ENCODE peak calls at places on chromosomes 4 and X, in eight cellular contexts. One of them, this sample, is unnamed.

GRCh38 chrX:69010339-69010738 is 154.9 kb downstream of the PJA1 start:
- DNase-seq in Caki2: no peak
- DNase-seq in GM03348: no peak
- DNase-seq in mesothelial cell of epicardium: no peak
- DNase-seq in D341Med: no peak
- DNase-seq in endothelial cell: no peak
- DNase-seq in NCI-H2029: no peak
- DNase-seq in Peyer's patch: no peak
- DNase-seq in this sample: no peak

GRCh38 chr4:67436742-67437141 is 108.6 kb downstream of the CENPC start:
- DNase-seq in Caki2: peak
- DNase-seq in GM03348: no peak
- DNase-seq in mesothelial cell of epicardium: no peak
- DNase-seq in D341Med: no peak
- DNase-seq in endothelial cell: no peak
- DNase-seq in NCI-H2029: no peak
- DNase-seq in Peyer's patch: no peak
- DNase-seq in this sample: peak

GRCh38 chr4:53804719-53805118 is 213.4 kb upstream of the LNX1 start:
- DNase-seq in Caki2: no peak
- DNase-seq in GM03348: peak
- DNase-seq in mesothelial cell of epicardium: no peak
- DNase-seq in D341Med: peak
- DNase-seq in endothelial cell: no peak
- DNase-seq in NCI-H2029: peak
- DNase-seq in Peyer's patch: peak
- DNase-seq in this sample: peak

GRCh38 chrX:69562904-69563568 is 52.9 kb upstream of the EDA start:
- DNase-seq in Caki2: no peak
- DNase-seq in GM03348: no peak
- DNase-seq in mesothelial cell of epicardium: no peak
- DNase-seq in D341Med: no peak
- DNase-seq in endothelial cell: no peak
- DNase-seq in NCI-H2029: no peak
- DNase-seq in Peyer's patch: no peak
- DNase-seq in this sample: no peak

GRCh38 chr4:27005512-27006246 is 145.0 kb downstream of the STIM2 start:
- DNase-seq in Caki2: no peak
- DNase-seq in GM03348: peak
- DNase-seq in mesothelial cell of epicardium: no peak
- DNase-seq in D341Med: no peak
- DNase-seq in endothelial cell: no peak
- DNase-seq in NCI-H2029: no peak
- DNase-seq in Peyer's patch: no peak
- DNase-seq in this sample: no peak

GRCh38 chrX:139795196-139795595 is 87.2 kb upstream of the MCF2 start:
- DNase-seq in Caki2: no peak
- DNase-seq in GM03348: no peak
- DNase-seq in mesothelial cell of epicardium: no peak
- DNase-seq in D341Med: no peak
- DNase-seq in endothelial cell: no peak
- DNase-seq in NCI-H2029: no peak
- DNase-seq in Peyer's patch: no peak
- DNase-seq in this sample: no peak

GRCh38 chr4:25180524-25181131 is 20.4 kb upstream of the SEPSECS start:
- DNase-seq in Caki2: no peak
- DNase-seq in GM03348: peak
- DNase-seq in mesothelial cell of epicardium: no peak
- DNase-seq in D341Med: peak
- DNase-seq in endothelial cell: peak
- DNase-seq in NCI-H2029: no peak
- DNase-seq in Peyer's patch: peak
- DNase-seq in this sample: no peak

GRCh38 chr4:112895785-112896184 is 153.7 kb upstream of the ANK2 start:
- DNase-seq in Caki2: peak
- DNase-seq in GM03348: no peak
- DNase-seq in mesothelial cell of epicardium: no peak
- DNase-seq in D341Med: no peak
- DNase-seq in endothelial cell: no peak
- DNase-seq in NCI-H2029: no peak
- DNase-seq in Peyer's patch: no peak
- DNase-seq in this sample: no peak

GRCh38 chr4:90597927-90598326 is 470.7 kb downstream of the CCSER1 start:
- DNase-seq in Caki2: no peak
- DNase-seq in GM03348: no peak
- DNase-seq in mesothelial cell of epicardium: no peak
- DNase-seq in D341Med: no peak
- DNase-seq in endothelial cell: no peak
- DNase-seq in NCI-H2029: no peak
- DNase-seq in Peyer's patch: no peak
- DNase-seq in this sample: no peak

GRCh38 chrX:40469316-40469715 is 111.5 kb upstream of the ATP6AP2 start:
- DNase-seq in Caki2: no peak
- DNase-seq in GM03348: no peak
- DNase-seq in mesothelial cell of epicardium: no peak
- DNase-seq in D341Med: no peak
- DNase-seq in endothelial cell: no peak
- DNase-seq in NCI-H2029: no peak
- DNase-seq in Peyer's patch: no peak
- DNase-seq in this sample: no peak

GRCh38 chr4:126890994-126891393 is 741.8 kb upstream of the INTU start:
- DNase-seq in Caki2: no peak
- DNase-seq in GM03348: peak
- DNase-seq in mesothelial cell of epicardium: no peak
- DNase-seq in D341Med: no peak
- DNase-seq in endothelial cell: no peak
- DNase-seq in NCI-H2029: no peak
- DNase-seq in Peyer's patch: no peak
- DNase-seq in this sample: no peak

GRCh38 chr4:72531322-72531721 is 37.7 kb downstream of the ADAMTS3 start:
- DNase-seq in Caki2: no peak
- DNase-seq in GM03348: no peak
- DNase-seq in mesothelial cell of epicardium: no peak
- DNase-seq in D341Med: no peak
- DNase-seq in endothelial cell: no peak
- DNase-seq in NCI-H2029: no peak
- DNase-seq in Peyer's patch: no peak
- DNase-seq in this sample: no peak

GRCh38 chr4:6701371-6701770 is 7.7 kb downstream of the S100P start:
- DNase-seq in Caki2: no peak
- DNase-seq in GM03348: no peak
- DNase-seq in mesothelial cell of epicardium: no peak
- DNase-seq in D341Med: no peak
- DNase-seq in endothelial cell: peak
- DNase-seq in NCI-H2029: no peak
- DNase-seq in Peyer's patch: peak
- DNase-seq in this sample: no peak

GRCh38 chr4:144787365-144788263 is 141.7 kb downstream of the HHIP start:
- DNase-seq in Caki2: peak
- DNase-seq in GM03348: peak
- DNase-seq in mesothelial cell of epicardium: no peak
- DNase-seq in D341Med: no peak
- DNase-seq in endothelial cell: no peak
- DNase-seq in NCI-H2029: no peak
- DNase-seq in Peyer's patch: no peak
- DNase-seq in this sample: no peak

GRCh38 chrX:27350476-27350875 is 112.7 kb downstream of the PPP4R3C start:
- DNase-seq in Caki2: no peak
- DNase-seq in GM03348: no peak
- DNase-seq in mesothelial cell of epicardium: no peak
- DNase-seq in D341Med: no peak
- DNase-seq in endothelial cell: peak
- DNase-seq in NCI-H2029: no peak
- DNase-seq in Peyer's patch: no peak
- DNase-seq in this sample: no peak

GRCh38 chr4:74499986-74500781 is 55.2 kb downstream of the AREG start:
- DNase-seq in Caki2: no peak
- DNase-seq in GM03348: peak
- DNase-seq in mesothelial cell of epicardium: no peak
- DNase-seq in D341Med: no peak
- DNase-seq in endothelial cell: no peak
- DNase-seq in NCI-H2029: no peak
- DNase-seq in Peyer's patch: no peak
- DNase-seq in this sample: no peak

GRCh38 chrX:8988456-8988855 is 45.5 kb downstream of the FAM9B start:
- DNase-seq in Caki2: no peak
- DNase-seq in GM03348: peak
- DNase-seq in mesothelial cell of epicardium: no peak
- DNase-seq in D341Med: no peak
- DNase-seq in endothelial cell: no peak
- DNase-seq in NCI-H2029: no peak
- DNase-seq in Peyer's patch: no peak
- DNase-seq in this sample: no peak